ENCODE peak calls at places on chromosomes 12 and 14, in five cellular contexts. W is neural progenitor cell, L is heart right ventricle, U is adrenal gland, S is colonic mucosa. J is an unnamed sample.

GRCh38 chr12:2675776-2676175 is 119.0 kb upstream of the FKBP4 start:
- DNase-seq in W (no peak), L (no peak), U (no peak), S (no peak), J (no peak)

GRCh38 chr12:116650585-116650984 is 87.3 kb downstream of the SPRING1 start:
- DNase-seq in W (no peak), L (no peak), U (no peak), S (no peak), J (no peak)

GRCh38 chr14:80663541-80663940 is 278.0 kb downstream of the CEP128 start:
- DNase-seq in W (no peak), L (no peak), U (no peak), S (no peak), J (no peak)

GRCh38 chr12:59076611-59077010 is 156.3 kb upstream of the LRIG3 start:
- DNase-seq in W (no peak), L (no peak), U (no peak), S (no peak), J (no peak)

GRCh38 chr12:31659087-31659942 is at the start of gene ETFBKMT:
- DNase-seq in W (peak), L (peak), U (peak), S (peak), J (peak)

GRCh38 chr14:96135285-96135684 is 69.4 kb upstream of the BDKRB2 start:
- DNase-seq in W (no peak), L (no peak), U (peak), S (no peak), J (no peak)

GRCh38 chr14:86708846-86709339 is 1178.9 kb downstream of the FLRT2 start:
- DNase-seq in W (no peak), L (no peak), U (no peak), S (no peak), J (no peak)

GRCh38 chr14:25086081-25086480 is 36.1 kb upstream of the STXBP6 start:
- DNase-seq in W (no peak), L (no peak), U (no peak), S (no peak), J (no peak)

GRCh38 chr12:5124401-5124800 is 80.7 kb downstream of the KCNA5 start:
- DNase-seq in W (no peak), L (no peak), U (no peak), S (no peak), J (no peak)

GRCh38 chr12:27319394-27319793 is 13.2 kb upstream of the BMAL2 start:
- DNase-seq in W (no peak), L (no peak), U (no peak), S (no peak), J (no peak)

GRCh38 chr12:46382974-46383653 is 10.5 kb upstream of the SLC38A2 start:
- DNase-seq in W (peak), L (peak), U (peak), S (peak), J (peak)
- TF ChIP-seq CTCF in W (peak), L (no peak), U (no peak), S (no peak), J (no peak)

GRCh38 chr14:97638864-97639263 is 841.7 kb downstream of the VRK1 start:
- DNase-seq in W (no peak), L (no peak), U (no peak), S (no peak), J (no peak)

GRCh38 chr14:97640031-97640430 is 842.8 kb downstream of the VRK1 start:
- DNase-seq in W (no peak), L (no peak), U (no peak), S (no peak), J (no peak)

DNA sequence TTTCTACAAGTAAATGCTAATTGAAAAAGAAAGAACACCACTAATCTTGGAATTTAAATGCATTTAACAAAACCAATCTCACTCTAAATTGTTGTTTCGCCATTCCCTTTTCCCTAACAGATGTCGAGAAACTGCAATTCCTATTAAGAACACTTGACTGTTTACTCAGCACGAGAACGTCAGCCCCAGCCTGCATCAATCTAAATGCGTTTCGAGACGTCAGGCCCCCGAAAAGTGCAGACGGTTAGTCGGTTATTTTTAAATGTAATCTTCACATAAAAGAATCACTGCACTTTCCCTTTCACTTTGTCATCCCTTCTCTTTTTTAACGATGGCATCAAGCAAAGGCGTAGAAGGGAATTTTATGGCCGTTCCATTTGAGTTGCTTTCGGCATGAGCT is 837.6 kb downstream of the VRK1 start:
- DNase-seq in W (peak), L (no peak), U (no peak), S (no peak), J (no peak)
- TF ChIP-seq CTCF in W (peak), L (no peak), U (no peak), S (no peak), J (no peak)

GRCh38 chr14:53963491-53964227 is 7.0 kb upstream of the BMP4 start:
- DNase-seq in W (peak), L (peak), U (peak), S (peak), J (peak)
- TF ChIP-seq CTCF in W (peak), L (peak), U (peak), S (no peak), J (peak)

GRCh38 chr12:23221066-23221465 is 596.1 kb downstream of the ETNK1 start:
- DNase-seq in W (peak), L (no peak), U (no peak), S (no peak), J (no peak)
- TF ChIP-seq CTCF in W (peak), L (no peak), U (no peak), S (no peak), J (peak)

GRCh38 chr12:12158858-12159257 is 88.1 kb downstream of the BCL2L14 start:
- DNase-seq in W (no peak), L (peak), U (no peak), S (no peak), J (no peak)

GRCh38 chr12:12157424-12157823 is 86.7 kb downstream of the BCL2L14 start:
- DNase-seq in W (no peak), L (no peak), U (no peak), S (no peak), J (no peak)

GRCh38 chr12:12156835-12157234 is 86.1 kb downstream of the BCL2L14 start:
- DNase-seq in W (no peak), L (no peak), U (no peak), S (no peak), J (no peak)

GRCh38 chr12:12153596-12153995 is 82.9 kb downstream of the BCL2L14 start:
- DNase-seq in W (no peak), L (no peak), U (no peak), S (no peak), J (no peak)

DNA sequence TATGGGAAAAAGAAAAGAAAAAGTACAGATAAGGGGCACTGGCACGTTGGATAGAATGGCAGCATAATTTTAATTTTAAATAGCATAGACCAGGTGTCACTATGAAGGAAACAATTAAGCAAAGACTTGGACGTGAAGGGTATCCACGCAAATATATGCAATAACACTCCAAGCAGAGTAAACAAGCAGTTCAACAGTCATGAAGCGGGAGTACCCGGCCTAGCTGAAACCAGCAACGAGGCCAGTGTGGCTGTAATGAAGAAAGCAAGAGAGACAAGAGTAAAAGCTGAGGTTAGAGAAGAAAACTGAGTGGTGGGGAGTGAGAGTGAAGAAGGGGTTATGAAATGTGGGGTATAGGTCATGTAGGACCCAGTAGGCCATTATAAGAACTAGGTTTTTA is 85.4 kb downstream of the BCL2L14 start:
- DNase-seq in W (no peak), L (no peak), U (no peak), S (no peak), J (no peak)
- TF ChIP-seq CTCF in W (no peak), L (no peak), U (no peak), S (no peak), J (no peak)

GRCh38 chr12:42670719-42671118 is 81.2 kb upstream of the PRICKLE1 start:
- DNase-seq in W (no peak), L (no peak), U (no peak), S (no peak), J (no peak)

GRCh38 chr12:42660968-42661937 is 71.7 kb upstream of the PRICKLE1 start:
- DNase-seq in W (no peak), L (no peak), U (no peak), S (no peak), J (no peak)

GRCh38 chr12:42669471-42669997 is 80.0 kb upstream of the PRICKLE1 start:
- DNase-seq in W (no peak), L (no peak), U (no peak), S (no peak), J (no peak)

GRCh38 chr12:42663621-42664020 is 74.1 kb upstream of the PRICKLE1 start:
- DNase-seq in W (no peak), L (no peak), U (no peak), S (no peak), J (no peak)

DNA sequence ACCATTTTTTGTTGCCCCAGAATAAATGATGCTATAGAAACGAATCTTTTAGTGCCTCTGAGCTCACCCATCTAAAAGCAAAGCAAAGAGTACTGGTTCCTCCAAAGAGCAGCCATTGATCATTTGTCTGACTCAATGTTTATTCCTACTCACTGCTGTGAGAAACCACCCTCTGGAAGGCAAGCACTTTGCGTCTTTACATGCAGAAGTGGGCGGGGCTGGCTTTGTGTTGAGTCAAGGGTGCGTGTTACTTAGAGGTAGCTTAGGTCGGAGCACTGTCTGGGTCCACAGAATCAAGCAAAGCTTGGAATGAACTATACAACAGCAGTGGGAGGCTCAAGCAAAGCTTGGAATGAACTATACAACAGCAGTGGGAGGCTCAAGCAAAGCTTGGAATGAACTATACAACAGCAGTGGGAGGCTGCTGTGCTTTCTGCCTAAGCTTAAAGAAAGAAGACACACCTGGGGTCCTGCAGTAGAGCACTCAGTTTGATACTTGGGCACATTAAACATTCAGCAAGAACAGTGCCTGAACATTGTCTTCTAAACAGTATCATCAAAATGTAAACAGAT is 77.2 kb upstream of the PRICKLE1 start:
- DNase-seq in W (peak), L (no peak), U (no peak), S (no peak), J (no peak)
- TF ChIP-seq CTCF in W (no peak), L (no peak), U (no peak), S (no peak), J (no peak)

J was measured in nephron progenitor cell.